ENCODE peak calls at places on chromosomes 12 and 14, in eight cellular contexts. K, Q, E, I, X, N, R and G are unnamed samples.

GRCh38 chr12:120874547-120875245 is 29.5 kb downstream of the SPPL3 start:
- DNase-seq in K (no peak), Q (no peak), E (no peak), I (no peak), X (no peak), N (no peak), R (no peak), G (no peak)

GRCh38 chr14:70891741-70892140 is 15.5 kb upstream of the PCNX1 start:
- DNase-seq in K (no peak), Q (no peak), E (no peak), I (no peak), X (no peak), N (no peak), R (no peak), G (no peak)

GRCh38 chr14:63204407-63205280 is at the start of gene RHOJ:
- DNase-seq in K (peak), Q (no peak), E (no peak), I (no peak), X (no peak), N (no peak), R (no peak), G (peak)

GRCh38 chr12:127241056-127241830 is 1025.7 kb upstream of the TMEM132C start:
- DNase-seq in K (peak), Q (no peak), E (peak), I (no peak), X (no peak), N (no peak), R (no peak), G (no peak)

GRCh38 chr12:88625316-88625715 is 45.0 kb upstream of the KITLG start:
- DNase-seq in K (no peak), Q (no peak), E (no peak), I (no peak), X (no peak), N (no peak), R (no peak), G (no peak)

GRCh38 chr14:61322799-61323290 is 1.5 kb downstream of the PRKCH start:
- DNase-seq in K (no peak), Q (no peak), E (peak), I (no peak), X (no peak), N (no peak), R (no peak), G (no peak)

GRCh38 chr14:30193791-30194407 is 266.3 kb upstream of the PRKD1 start:
- DNase-seq in K (no peak), Q (no peak), E (peak), I (no peak), X (no peak), N (no peak), R (no peak), G (no peak)

GRCh38 chr14:104009297-104009696 is 67.0 kb upstream of the RD3L start:
- DNase-seq in K (no peak), Q (no peak), E (no peak), I (no peak), X (no peak), N (no peak), R (no peak), G (no peak)

GRCh38 chr12:87152841-87153528 is 876.2 kb downstream of the C12orf50 start:
- DNase-seq in K (no peak), Q (no peak), E (no peak), I (no peak), X (no peak), N (no peak), R (no peak), G (no peak)

GRCh38 chr12:1318327-1319031 is 275.9 kb downstream of the FBXL14 start:
- DNase-seq in K (no peak), Q (no peak), E (peak), I (no peak), X (peak), N (no peak), R (no peak), G (no peak)

GRCh38 chr14:71538949-71539659 is 393.1 kb upstream of the RGS6 start:
- DNase-seq in K (no peak), Q (no peak), E (peak), I (no peak), X (peak), N (no peak), R (no peak), G (no peak)

GRCh38 chr12:102144221-102144620 is 24.2 kb downstream of the PARPBP start:
- DNase-seq in K (no peak), Q (no peak), E (no peak), I (no peak), X (no peak), N (no peak), R (no peak), G (no peak)

GRCh38 chr12:50351120-50352043 is 45.0 kb downstream of the FAM186A start:
- DNase-seq in K (peak), Q (no peak), E (peak), I (no peak), X (no peak), N (no peak), R (no peak), G (no peak)

GRCh38 chr12:93145086-93145485 is 216.0 kb upstream of the EEA1 start:
- DNase-seq in K (no peak), Q (no peak), E (no peak), I (no peak), X (no peak), N (no peak), R (no peak), G (no peak)

GRCh38 chr14:24376448-24377070 is 8.6 kb downstream of the NFATC4 start:
- DNase-seq in K (no peak), Q (no peak), E (no peak), I (no peak), X (no peak), N (no peak), R (no peak), G (no peak)

GRCh38 chr12:131108171-131108955 is 154.7 kb downstream of the ADGRD1 start:
- DNase-seq in K (peak), Q (no peak), E (no peak), I (peak), X (no peak), N (no peak), R (no peak), G (peak)

GRCh38 chr12:46430340-46430948 is 57.9 kb upstream of the SLC38A2 start:
- DNase-seq in K (no peak), Q (no peak), E (peak), I (no peak), X (no peak), N (no peak), R (no peak), G (no peak)

GRCh38 chr12:124543052-124543590 is 24.3 kb downstream of the NCOR2 start:
- DNase-seq in K (no peak), Q (no peak), E (no peak), I (no peak), X (no peak), N (peak), R (no peak), G (no peak)

GRCh38 chr14:69574266-69574953 is at the start of gene CCDC177:
- DNase-seq in K (peak), Q (peak), E (peak), I (peak), X (no peak), N (peak), R (peak), G (no peak)

GRCh38 chr12:130665753-130666152 is 50.3 kb downstream of the RIMBP2 start:
- DNase-seq in K (no peak), Q (no peak), E (no peak), I (no peak), X (no peak), N (no peak), R (no peak), G (no peak)

GRCh38 chr12:65926119-65927004 is 102.1 kb downstream of the HMGA2 start:
- DNase-seq in K (no peak), Q (no peak), E (no peak), I (no peak), X (no peak), N (no peak), R (no peak), G (no peak)

GRCh38 chr12:83821967-83822366 is 1090.6 kb downstream of the SLC6A15 start:
- DNase-seq in K (no peak), Q (no peak), E (no peak), I (no peak), X (no peak), N (no peak), R (no peak), G (no peak)

GRCh38 chr14:35506927-35507326 is 27.0 kb upstream of the INSM2 start:
- DNase-seq in K (no peak), Q (no peak), E (no peak), I (no peak), X (no peak), N (no peak), R (no peak), G (no peak)

GRCh38 chr14:95549656-95550585 is 15.1 kb downstream of the GLRX5 start:
- DNase-seq in K (no peak), Q (no peak), E (no peak), I (peak), X (no peak), N (no peak), R (no peak), G (no peak)

GRCh38 chr12:5967645-5968415 is 22.8 kb upstream of the ANO2 start:
- DNase-seq in K (no peak), Q (no peak), E (no peak), I (no peak), X (no peak), N (no peak), R (no peak), G (no peak)